ENCODE peak calls at places on chromosomes 12 and 14, in four cellular contexts. One of them, this sample, is unnamed.

GRCh38 chr12:119669744-119670472 is 2.0 kb downstream of the PRKAB1 start:
- DNase-seq in H9: no peak
- DNase-seq in CD4-positive, alpha-beta T cell: no peak
- DNase-seq in HFF-Myc: no peak
- DNase-seq in this sample: no peak

GRCh38 chr14:90107789-90108188 is 46.0 kb downstream of the KCNK13 start:
- DNase-seq in H9: no peak
- DNase-seq in CD4-positive, alpha-beta T cell: no peak
- DNase-seq in HFF-Myc: no peak
- DNase-seq in this sample: no peak

GRCh38 chr14:104084251-104085002 is 1.1 kb upstream of the ASPG start:
- DNase-seq in HFF-Myc: no peak
- DNase-seq in CD4-positive, alpha-beta T cell: no peak
- DNase-seq in H9: no peak
- DNase-seq in this sample: peak

GRCh38 chr14:88146881-88147649 is 142.1 kb downstream of the GPR65 start:
- DNase-seq in HFF-Myc: no peak
- DNase-seq in CD4-positive, alpha-beta T cell: no peak
- DNase-seq in H9: no peak
- DNase-seq in this sample: no peak

GRCh38 chr12:96143392-96143791 is 50.8 kb upstream of the ELK3 start:
- DNase-seq in HFF-Myc: no peak
- DNase-seq in H9: no peak
- DNase-seq in CD4-positive, alpha-beta T cell: no peak
- DNase-seq in this sample: no peak

GRCh38 chr12:31021809-31022492 is 51.7 kb upstream of the DDX11 start:
- DNase-seq in H9: no peak
- DNase-seq in HFF-Myc: no peak
- DNase-seq in CD4-positive, alpha-beta T cell: no peak
- DNase-seq in this sample: no peak

GRCh38 chr12:28209782-28210181 is 19.5 kb downstream of the CCDC91 start:
- DNase-seq in HFF-Myc: no peak
- DNase-seq in CD4-positive, alpha-beta T cell: no peak
- DNase-seq in H9: no peak
- DNase-seq in this sample: no peak

GRCh38 chr12:2959194-2959507 is at the start of gene TEAD4:
- DNase-seq in CD4-positive, alpha-beta T cell: no peak
- DNase-seq in HFF-Myc: no peak
- DNase-seq in H9: peak
- DNase-seq in this sample: peak

GRCh38 chr12:6276247-6276887 is 34.1 kb upstream of the PLEKHG6 start:
- DNase-seq in H9: no peak
- DNase-seq in CD4-positive, alpha-beta T cell: no peak
- DNase-seq in HFF-Myc: no peak
- DNase-seq in this sample: no peak

GRCh38 chr12:80262372-80263170 is 163.2 kb downstream of the OTOGL start:
- DNase-seq in H9: no peak
- DNase-seq in HFF-Myc: no peak
- DNase-seq in CD4-positive, alpha-beta T cell: no peak
- DNase-seq in this sample: no peak

GRCh38 chr14:52609445-52610044 is 56.9 kb downstream of the GPR137C start:
- DNase-seq in CD4-positive, alpha-beta T cell: no peak
- DNase-seq in H9: peak
- DNase-seq in HFF-Myc: no peak
- DNase-seq in this sample: no peak

GRCh38 chr12:53290661-53291060 is 4.7 kb upstream of the PFDN5 start:
- DNase-seq in CD4-positive, alpha-beta T cell: no peak
- DNase-seq in H9: no peak
- DNase-seq in HFF-Myc: no peak
- DNase-seq in this sample: no peak

GRCh38 chr12:57631566-57632368 is 1.2 kb downstream of the B4GALNT1 start:
- DNase-seq in HFF-Myc: no peak
- DNase-seq in H9: peak
- DNase-seq in CD4-positive, alpha-beta T cell: no peak
- DNase-seq in this sample: peak

GRCh38 chr12:2691340-2692111 is 103.2 kb upstream of the FKBP4 start:
- DNase-seq in HFF-Myc: no peak
- DNase-seq in CD4-positive, alpha-beta T cell: peak
- DNase-seq in H9: peak
- DNase-seq in this sample: peak

GRCh38 chr14:47103781-47104180 is 452.2 kb upstream of the RPL10L start:
- DNase-seq in CD4-positive, alpha-beta T cell: no peak
- DNase-seq in HFF-Myc: no peak
- DNase-seq in H9: peak
- DNase-seq in this sample: no peak

GRCh38 chr12:49060237-49061156 is at the start of gene KMT2D:
- DNase-seq in CD4-positive, alpha-beta T cell: peak
- DNase-seq in HFF-Myc: peak
- DNase-seq in H9: peak
- DNase-seq in this sample: peak

GRCh38 chr12:88122666-88123065 is 19.2 kb downstream of the CEP290 start:
- DNase-seq in CD4-positive, alpha-beta T cell: no peak
- DNase-seq in H9: no peak
- DNase-seq in HFF-Myc: no peak
- DNase-seq in this sample: no peak

GRCh38 chr14:99884834-99885648 is 91.8 kb downstream of the EML1 start:
- DNase-seq in H9: no peak
- DNase-seq in CD4-positive, alpha-beta T cell: no peak
- DNase-seq in HFF-Myc: peak
- DNase-seq in this sample: peak

GRCh38 chr14:27427796-27428195 is 830.0 kb upstream of the NOVA1 start:
- DNase-seq in HFF-Myc: no peak
- DNase-seq in CD4-positive, alpha-beta T cell: no peak
- DNase-seq in H9: no peak
- DNase-seq in this sample: no peak

GRCh38 chr12:26633591-26634210 is 199.3 kb downstream of the ITPR2 start:
- DNase-seq in HFF-Myc: peak
- DNase-seq in H9: no peak
- DNase-seq in CD4-positive, alpha-beta T cell: no peak
- DNase-seq in this sample: no peak

GRCh38 chr12:107402041-107403022 is 283.3 kb upstream of the PWP1 start:
- DNase-seq in H9: peak
- DNase-seq in HFF-Myc: no peak
- DNase-seq in CD4-positive, alpha-beta T cell: peak
- DNase-seq in this sample: peak

GRCh38 chr12:107406932-107407331 is 278.7 kb upstream of the PWP1 start:
- DNase-seq in H9: no peak
- DNase-seq in HFF-Myc: no peak
- DNase-seq in CD4-positive, alpha-beta T cell: no peak
- DNase-seq in this sample: no peak

GRCh38 chr12:107400686-107401447 is 284.7 kb upstream of the PWP1 start:
- DNase-seq in CD4-positive, alpha-beta T cell: no peak
- DNase-seq in HFF-Myc: no peak
- DNase-seq in H9: no peak
- DNase-seq in this sample: no peak

GRCh38 chr12:107405436-107405835 is 280.2 kb upstream of the PWP1 start:
- DNase-seq in H9: no peak
- DNase-seq in CD4-positive, alpha-beta T cell: no peak
- DNase-seq in HFF-Myc: no peak
- DNase-seq in this sample: no peak

GRCh38 chr12:107404981-107405380 is 280.6 kb upstream of the PWP1 start:
- DNase-seq in H9: peak
- DNase-seq in CD4-positive, alpha-beta T cell: no peak
- DNase-seq in HFF-Myc: no peak
- DNase-seq in this sample: peak
- TF ChIP-seq CTCF in H9: peak
- TF ChIP-seq CTCF in CD4-positive, alpha-beta T cell: no peak
- TF ChIP-seq CTCF in HFF-Myc: peak
- TF ChIP-seq CTCF in this sample: peak

DNA sequence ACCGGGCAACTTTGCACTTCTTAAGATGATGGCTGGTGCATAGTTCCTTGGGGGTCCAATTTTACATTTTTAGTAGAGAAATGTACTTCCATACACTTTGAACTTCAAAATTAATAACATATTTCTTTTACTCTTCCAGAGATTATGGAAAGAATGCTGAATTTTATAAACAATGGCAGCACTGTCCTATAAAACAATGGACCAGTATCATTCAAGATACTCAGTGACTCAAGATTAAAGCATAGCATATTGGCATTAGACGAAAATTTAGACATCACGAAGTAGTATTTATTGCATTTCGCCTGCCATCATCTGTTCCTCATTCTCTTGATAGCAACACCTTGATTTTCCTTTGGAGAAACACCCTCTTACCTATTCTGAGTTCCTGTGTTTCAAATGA is 118.3 kb upstream of the ATF7IP start:
- DNase-seq in H9: no peak
- DNase-seq in CD4-positive, alpha-beta T cell: no peak
- DNase-seq in HFF-Myc: no peak
- DNase-seq in this sample: no peak
- TF ChIP-seq CTCF in H9: no peak
- TF ChIP-seq CTCF in CD4-positive, alpha-beta T cell: no peak
- TF ChIP-seq CTCF in HFF-Myc: no peak
- TF ChIP-seq CTCF in this sample: no peak

GRCh38 chr14:105485720-105486332 is 860 bp upstream of the CRIP1 start:
- DNase-seq in HFF-Myc: no peak
- DNase-seq in H9: peak
- DNase-seq in CD4-positive, alpha-beta T cell: peak
- DNase-seq in this sample: no peak

GRCh38 chr14:105483300-105484068 is 3.2 kb upstream of the CRIP1 start:
- DNase-seq in H9: no peak
- DNase-seq in HFF-Myc: no peak
- DNase-seq in CD4-positive, alpha-beta T cell: no peak
- DNase-seq in this sample: no peak

GRCh38 chr14:105482486-105483110 is 4.1 kb upstream of the CRIP1 start:
- DNase-seq in HFF-Myc: no peak
- DNase-seq in H9: no peak
- DNase-seq in CD4-positive, alpha-beta T cell: no peak
- DNase-seq in this sample: no peak

GRCh38 chr14:105484997-105485393 is 1.7 kb upstream of the CRIP1 start:
- DNase-seq in HFF-Myc: no peak
- DNase-seq in H9: no peak
- DNase-seq in CD4-positive, alpha-beta T cell: no peak
- DNase-seq in this sample: no peak

DNA sequence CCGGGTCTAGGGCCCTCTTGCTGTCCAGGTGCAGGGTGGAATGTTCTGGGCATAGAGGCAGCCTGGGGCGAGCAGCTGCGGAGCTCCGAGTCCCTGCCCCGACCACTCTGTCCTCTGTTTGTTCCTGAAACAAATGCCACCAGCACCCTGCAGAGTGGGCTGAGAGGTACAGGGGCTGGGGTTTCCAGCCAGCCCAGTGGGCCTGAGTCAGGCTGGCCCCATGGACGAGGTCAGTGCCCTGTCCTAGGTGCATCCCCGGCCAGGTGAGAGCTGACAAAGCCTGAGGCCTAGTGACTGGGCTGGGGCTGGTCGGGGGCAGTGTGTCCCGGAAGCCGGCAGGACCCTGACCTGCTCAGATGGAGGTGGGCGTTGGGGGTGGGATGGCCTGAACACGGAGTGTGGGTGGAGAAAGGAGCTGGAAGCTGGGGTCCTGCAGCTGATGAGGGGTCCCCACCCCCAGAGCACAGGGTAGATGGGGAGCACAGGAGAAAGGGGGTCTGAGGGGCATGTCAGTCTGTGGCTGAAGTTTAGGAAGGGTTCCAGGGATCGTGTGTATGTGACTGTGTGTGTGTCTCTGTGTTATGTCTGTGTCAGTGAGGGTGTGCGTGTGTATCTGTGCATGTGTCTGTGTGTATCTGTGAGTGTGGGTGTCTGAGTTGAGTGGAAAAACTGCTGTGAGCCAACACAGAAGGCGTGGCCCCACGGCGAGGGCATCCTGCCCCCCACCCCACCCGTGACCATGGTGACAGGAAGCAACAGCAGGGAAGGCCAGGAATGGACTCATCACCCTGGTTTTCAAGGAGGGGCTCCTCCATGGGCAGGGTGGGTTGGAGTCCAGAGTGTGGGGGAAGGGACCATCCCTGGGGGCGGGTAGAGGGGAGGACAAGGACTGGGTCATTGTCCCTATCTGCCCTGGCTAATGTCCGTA is 2.4 kb upstream of the CRIP1 start:
- DNase-seq in HFF-Myc: no peak
- DNase-seq in H9: no peak
- DNase-seq in CD4-positive, alpha-beta T cell: peak
- DNase-seq in this sample: no peak
- TF ChIP-seq CTCF in HFF-Myc: no peak
- TF ChIP-seq CTCF in H9: no peak
- TF ChIP-seq CTCF in CD4-positive, alpha-beta T cell: no peak
- TF ChIP-seq CTCF in this sample: no peak

GRCh38 chr12:51139292-51139844 is 33.6 kb downstream of the TFCP2 start:
- DNase-seq in HFF-Myc: no peak
- DNase-seq in H9: no peak
- DNase-seq in CD4-positive, alpha-beta T cell: no peak
- DNase-seq in this sample: no peak
- TF ChIP-seq CTCF in HFF-Myc: no peak
- TF ChIP-seq CTCF in H9: no peak
- TF ChIP-seq CTCF in CD4-positive, alpha-beta T cell: no peak
- TF ChIP-seq CTCF in this sample: no peak